ENCODE peak calls at places on chromosomes 1 and 21, in four cellular contexts. One of them, this sample, is unnamed.

GRCh38 chr1:112673589-112674439 is 645 bp upstream of the MOV10 start:
- DNase-seq in HCEC 1CT: peak; percentile 73
- DNase-seq in T-helper 17 cell: no peak
- DNase-seq in posterior cingulate gyrus: no peak
- DNase-seq in this sample: no peak

GRCh38 chr21:37531402-37532042 is 164.9 kb downstream of the DYRK1A start:
- DNase-seq in HCEC 1CT: no peak
- DNase-seq in T-helper 17 cell: no peak
- DNase-seq in posterior cingulate gyrus: no peak
- DNase-seq in this sample: no peak

GRCh38 chr1:115838426-115838804 is 2.5 kb downstream of the NHLH2 start:
- DNase-seq in HCEC 1CT: no peak
- DNase-seq in T-helper 17 cell: no peak
- DNase-seq in posterior cingulate gyrus: peak; percentile 24
- DNase-seq in this sample: no peak

GRCh38 chr1:245322673-245323072 is 167.9 kb downstream of the KIF26B start:
- DNase-seq in HCEC 1CT: no peak
- DNase-seq in T-helper 17 cell: no peak
- DNase-seq in posterior cingulate gyrus: no peak
- DNase-seq in this sample: no peak

GRCh38 chr1:246210751-246211150 is 296.3 kb downstream of the SMYD3 start:
- DNase-seq in HCEC 1CT: no peak
- DNase-seq in T-helper 17 cell: no peak
- DNase-seq in posterior cingulate gyrus: peak; percentile 40
- DNase-seq in this sample: no peak

GRCh38 chr1:983736-984475 is 2.0 kb upstream of the PERM1 start:
- DNase-seq in HCEC 1CT: no peak
- DNase-seq in T-helper 17 cell: peak; percentile 49
- DNase-seq in posterior cingulate gyrus: peak; percentile 50
- DNase-seq in this sample: peak; percentile 13

GRCh38 chr1:93680121-93681094 is 1.2 kb downstream of the BCAR3 start:
- DNase-seq in HCEC 1CT: peak; percentile 89
- DNase-seq in T-helper 17 cell: peak; percentile 6
- DNase-seq in posterior cingulate gyrus: peak; percentile 64
- DNase-seq in this sample: peak; percentile 74

GRCh38 chr1:118861216-118861615 is 126.9 kb downstream of the TBX15 start:
- DNase-seq in HCEC 1CT: no peak
- DNase-seq in T-helper 17 cell: no peak
- DNase-seq in posterior cingulate gyrus: no peak
- DNase-seq in this sample: no peak